ENCODE peak calls at places on chromosome 13, in five cellular contexts. R is breast epithelium, D is endodermal cell, U is lower leg skin, T is AG04450. Z is an unnamed sample.

GRCh38 chr13:110343241-110343865 is 36.3 kb downstream of the COL4A2 start:
- DNase-seq in R (peak), D (no peak), U (no peak), T (no peak), Z (no peak)

GRCh38 chr13:105785436-105785835 is 750.0 kb downstream of the EFNB2 start:
- DNase-seq in R (no peak), D (no peak), U (no peak), T (no peak), Z (no peak)

GRCh38 chr13:30158774-30159445 is 148.4 kb downstream of the KATNAL1 start:
- DNase-seq in R (peak), D (no peak), U (no peak), T (peak), Z (peak)

GRCh38 chr13:100234524-100235136 is 145.7 kb downstream of the PCCA start:
- DNase-seq in R (no peak), D (no peak), U (no peak), T (no peak), Z (peak)

GRCh38 chr13:21058361-21058760 is 3.0 kb downstream of the LATS2 start:
- DNase-seq in R (no peak), D (no peak), U (no peak), T (no peak), Z (no peak)

GRCh38 chr13:94585543-94586101 is 10.3 kb downstream of the TGDS start:
- DNase-seq in R (no peak), D (no peak), U (no peak), T (no peak), Z (no peak)

GRCh38 chr13:74751739-74752138 is 617.5 kb upstream of the KLF12 start:
- DNase-seq in R (no peak), D (no peak), U (no peak), T (no peak), Z (no peak)

GRCh38 chr13:43289458-43290255 is 266.3 kb downstream of the DNAJC15 start:
- DNase-seq in R (no peak), D (no peak), U (no peak), T (no peak), Z (no peak)

GRCh38 chr13:32314968-32315254 is 252 bp downstream of the ZAR1L start:
- DNase-seq in R (peak), D (no peak), U (peak), T (no peak), Z (no peak)

GRCh38 chr13:104773775-104774174 is 1707.6 kb upstream of the SLC10A2 start:
- DNase-seq in R (no peak), D (no peak), U (no peak), T (peak), Z (no peak)

GRCh38 chr13:98050041-98050466 is 92.8 kb upstream of the FARP1 start:
- DNase-seq in R (no peak), D (no peak), U (no peak), T (no peak), Z (no peak)

GRCh38 chr13:30978981-30979956 is 46.8 kb downstream of the TEX26 start:
- DNase-seq in R (no peak), D (peak), U (no peak), T (no peak), Z (no peak)

GRCh38 chr13:20828540-20829364 is 55.0 kb upstream of the EEF1AKMT1 start:
- DNase-seq in R (no peak), D (no peak), U (no peak), T (no peak), Z (peak)

GRCh38 chr13:33639640-33640080 is 178.3 kb upstream of the RFC3 start:
- DNase-seq in R (no peak), D (no peak), U (no peak), T (no peak), Z (no peak)

GRCh38 chr13:50596103-50596502 is 247.4 kb downstream of the DLEU7 start:
- DNase-seq in R (no peak), D (no peak), U (no peak), T (no peak), Z (no peak)

GRCh38 chr13:93951153-93951552 is 528.3 kb downstream of the DCT start:
- DNase-seq in R (no peak), D (no peak), U (no peak), T (no peak), Z (no peak)

GRCh38 chr13:78701383-78701782 is 42.4 kb upstream of the OBI1 start:
- DNase-seq in R (no peak), D (no peak), U (no peak), T (no peak), Z (no peak)

GRCh38 chr13:84455143-84455905 is 573.0 kb upstream of the SLITRK1 start:
- DNase-seq in R (no peak), D (no peak), U (no peak), T (no peak), Z (no peak)

GRCh38 chr13:67048084-67048792 is 181.9 kb downstream of the PCDH9 start:
- DNase-seq in R (no peak), D (no peak), U (no peak), T (peak), Z (no peak)

GRCh38 chr13:100395698-100396373 is 192.8 kb downstream of the GGACT start:
- DNase-seq in R (no peak), D (no peak), U (no peak), T (no peak), Z (no peak)

GRCh38 chr13:102847272-102848234 is 1.7 kb downstream of the ERCC5 start:
- DNase-seq in R (no peak), D (no peak), U (no peak), T (no peak), Z (no peak)

GRCh38 chr13:57627663-57628062 is 3.9 kb upstream of the PCDH17 start:
- DNase-seq in R (no peak), D (no peak), U (no peak), T (no peak), Z (no peak)

GRCh38 chr13:43087960-43088580 is 64.7 kb downstream of the DNAJC15 start:
- DNase-seq in R (no peak), D (no peak), U (no peak), T (no peak), Z (no peak)

GRCh38 chr13:64446372-64446771 is 2783.8 kb downstream of the PCDH9 start:
- DNase-seq in R (no peak), D (no peak), U (no peak), T (no peak), Z (no peak)

GRCh38 chr13:63938851-63939250 is 2523.2 kb upstream of the PCDH20 start:
- DNase-seq in R (no peak), D (no peak), U (no peak), T (no peak), Z (no peak)

GRCh38 chr13:99758465-99759162 is 213.0 kb downstream of the ZIC5 start:
- DNase-seq in R (no peak), D (no peak), U (no peak), T (no peak), Z (no peak)

GRCh38 chr13:38202730-38203129 is 146.9 kb upstream of the UFM1 start:
- DNase-seq in R (no peak), D (no peak), U (no peak), T (no peak), Z (peak)

GRCh38 chr13:37681295-37682032 is 82.9 kb upstream of the POSTN start:
- DNase-seq in R (no peak), D (no peak), U (no peak), T (peak), Z (peak)

GRCh38 chr13:41897126-41897525 is 63.8 kb downstream of the VWA8 start:
- DNase-seq in R (no peak), D (no peak), U (no peak), T (no peak), Z (no peak)

GRCh38 chr13:32837307-32837972 is 178.8 kb upstream of the KL start:
- DNase-seq in R (no peak), D (peak), U (no peak), T (no peak), Z (no peak)

GRCh38 chr13:110712081-110712848 is 1.2 kb upstream of the ING1 start:
- DNase-seq in R (peak), D (peak), U (peak), T (peak), Z (no peak)

GRCh38 chr13:74087304-74087703 is 46.9 kb downstream of the KLF12 start:
- DNase-seq in R (no peak), D (no peak), U (no peak), T (no peak), Z (no peak)

GRCh38 chr13:48804836-48805601 is 151.3 kb downstream of the CYSLTR2 start:
- DNase-seq in R (no peak), D (no peak), U (no peak), T (no peak), Z (no peak)

GRCh38 chr13:55820817-55821216 is 1319.9 kb upstream of the PRR20A start:
- DNase-seq in R (no peak), D (no peak), U (no peak), T (no peak), Z (no peak)

DNA sequence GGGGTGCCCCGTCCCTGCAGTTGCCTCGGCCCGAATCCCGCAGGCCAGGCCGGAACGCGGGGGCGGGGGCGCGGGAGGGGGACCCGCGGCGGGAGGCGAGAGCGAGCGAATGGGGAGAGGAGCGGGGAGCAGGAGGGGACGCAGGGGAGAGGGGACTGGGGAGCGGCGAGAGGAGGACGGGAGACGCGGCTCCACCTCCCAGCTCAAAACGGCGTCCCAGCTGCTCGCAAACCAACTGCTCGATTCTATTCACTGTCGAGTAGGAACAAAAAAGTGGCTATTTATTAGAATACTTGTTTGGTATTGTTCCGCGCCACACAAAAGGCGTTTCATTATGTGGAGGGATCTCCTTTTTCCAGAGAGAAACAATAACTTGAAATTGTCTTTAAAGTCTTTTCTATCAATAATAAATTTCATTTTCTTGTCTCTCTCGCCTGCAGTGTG is 10.6 kb upstream of the SOX1 start:
- DNase-seq in R (no peak), D (peak), U (no peak), T (no peak), Z (no peak)
- H3K4me3 ChIP-seq in R (no peak), D (no peak), U (no peak), T (no peak), Z (no peak)

GRCh38 chr13:40635315-40635995 is 31.0 kb downstream of the FOXO1 start:
- DNase-seq in R (no peak), D (peak), U (no peak), T (no peak), Z (no peak)
- TF ChIP-seq CTCF in R (no peak), D (no peak), U (no peak), T (no peak), Z (no peak)

GRCh38 chr13:23570099-23570926 is at the start of gene TNFRSF19:
- DNase-seq in R (no peak), D (peak), U (peak), T (peak), Z (peak)
- H3K4me3 ChIP-seq in R (no peak), D (peak), U (no peak), T (peak), Z (peak)

DNA sequence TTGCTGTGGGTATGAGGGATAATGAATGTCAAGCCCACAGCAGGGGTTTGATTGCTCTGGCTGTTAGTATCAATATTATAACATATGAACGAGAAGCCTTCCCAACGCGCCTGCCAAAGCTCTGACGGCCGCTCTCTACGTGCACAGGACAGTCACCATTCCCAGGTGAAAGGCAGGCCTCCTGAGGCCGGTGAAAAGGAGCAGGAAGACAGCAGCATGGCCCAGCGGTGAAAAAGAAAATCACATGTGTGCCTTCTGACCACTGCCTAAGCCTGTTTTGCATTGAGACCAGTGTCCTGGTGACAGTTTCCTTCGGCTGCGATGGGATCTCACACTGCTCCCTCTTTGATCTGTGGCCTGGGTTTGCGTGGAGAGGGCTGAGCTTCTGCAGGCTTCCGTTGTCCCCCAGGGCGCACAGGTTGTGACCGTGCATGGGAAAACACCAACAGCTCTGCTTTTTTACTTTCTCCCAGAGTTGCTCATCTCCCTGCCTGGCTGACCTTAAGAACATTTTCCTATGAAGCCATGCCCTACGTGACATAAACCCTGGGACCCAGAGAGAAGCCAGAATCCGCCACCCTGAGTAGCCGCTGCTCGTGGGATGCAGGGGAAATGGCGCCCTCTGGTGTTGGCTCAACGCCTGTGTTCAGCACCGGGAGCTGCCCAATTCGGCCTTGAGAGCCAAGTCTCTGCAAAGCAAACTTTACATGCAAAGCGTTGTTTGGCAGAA is 112.0 kb upstream of the GPR12 start:
- DNase-seq in R (no peak), D (peak), U (peak), T (no peak), Z (no peak)
- TF ChIP-seq CTCF in R (peak), D (peak), U (no peak), T (peak), Z (peak)

GRCh38 chr13:112635323-112635722 is 47.4 kb upstream of the TUBGCP3 start:
- DNase-seq in R (no peak), D (peak), U (no peak), T (no peak), Z (no peak)

GRCh38 chr13:112637017-112637801 is 49.3 kb upstream of the TUBGCP3 start:
- DNase-seq in R (no peak), D (peak), U (no peak), T (no peak), Z (no peak)

GRCh38 chr13:112634102-112634501 is 46.1 kb upstream of the TUBGCP3 start:
- DNase-seq in R (no peak), D (peak), U (no peak), T (no peak), Z (no peak)

GRCh38 chr13:112638157-112638750 is 50.3 kb upstream of the TUBGCP3 start:
- DNase-seq in R (no peak), D (peak), U (no peak), T (no peak), Z (no peak)

DNA sequence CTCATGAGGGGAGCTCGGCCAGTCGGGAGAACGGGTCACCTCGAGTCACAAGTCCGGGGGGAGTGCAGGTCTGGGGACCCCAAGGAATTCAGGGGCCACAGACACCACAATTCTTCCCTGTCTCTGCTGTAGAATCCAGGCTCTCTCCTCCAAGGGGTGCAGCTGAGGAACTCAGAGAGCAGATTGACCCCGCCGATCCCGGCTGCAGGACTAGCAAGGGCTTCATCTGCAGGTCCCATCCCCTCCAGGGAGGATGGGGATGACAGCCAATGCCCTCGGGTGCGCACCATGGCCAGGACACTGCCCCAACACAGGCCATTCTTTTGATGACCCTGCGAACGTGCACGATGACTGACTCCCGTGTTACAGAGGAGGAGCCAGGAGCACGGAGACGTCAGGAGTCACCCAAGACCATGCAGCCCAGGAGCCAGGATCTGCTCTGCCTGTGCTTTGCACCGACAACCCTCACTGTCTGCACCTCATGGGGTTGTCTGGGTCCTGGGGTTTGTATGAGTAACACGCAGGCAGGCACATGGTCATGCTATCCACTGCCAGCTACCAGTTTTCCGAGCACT is 48.5 kb upstream of the TUBGCP3 start:
- DNase-seq in R (no peak), D (peak), U (no peak), T (no peak), Z (no peak)
- H3K4me3 ChIP-seq in R (no peak), D (no peak), U (no peak), T (no peak), Z (no peak)

DNA sequence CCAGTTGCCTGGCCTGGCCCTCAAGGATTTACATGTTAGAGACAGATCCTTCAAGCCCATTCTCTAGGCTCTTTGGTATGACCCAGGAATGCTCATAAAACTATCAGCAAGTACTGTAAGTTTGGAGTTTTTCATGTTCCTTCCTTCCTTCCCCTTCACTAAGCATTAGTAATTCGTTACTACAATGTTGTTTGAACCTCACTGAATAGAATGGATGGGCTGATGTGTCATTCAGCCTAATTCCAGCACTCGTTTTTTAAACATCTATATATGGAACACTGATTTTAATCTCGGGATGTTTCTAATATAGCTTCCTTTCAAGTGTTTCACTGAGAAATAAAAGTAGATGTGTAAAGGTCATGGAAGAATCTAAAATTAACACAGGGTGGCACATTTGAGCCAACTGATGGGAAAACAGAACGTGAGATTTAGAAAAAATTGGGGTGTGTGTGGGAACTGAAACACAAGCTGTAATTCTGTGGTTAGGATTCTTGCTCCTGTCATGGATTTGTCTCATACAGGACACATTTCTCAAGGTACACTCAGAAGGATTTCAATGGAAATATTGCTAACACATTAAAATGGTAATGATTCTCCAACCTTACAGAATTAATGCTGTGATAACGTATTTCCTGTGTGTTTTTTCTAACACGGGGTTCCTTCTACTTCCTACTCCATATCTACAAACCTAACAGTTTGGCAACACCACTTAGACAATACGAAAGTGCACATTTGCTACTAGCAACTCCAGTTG is 93.4 kb downstream of the FLT1 start:
- DNase-seq in R (no peak), D (no peak), U (no peak), T (no peak), Z (peak)
- TF ChIP-seq CTCF in R (no peak), D (no peak), U (no peak), T (no peak), Z (no peak)